ENCODE peak calls at places on chromosomes 5 and 9, in six cellular contexts. Q is K562, J is GM12891, A is GM12878, E is H1, I is HepG2. D is an unnamed sample.

GRCh38 chr9:98906273-98907040 is 37.2 kb upstream of the COL15A1 start:
- DNase-seq in Q (peak), J (no peak), A (no peak), E (no peak), I (no peak), D (no peak)

GRCh38 chr5:2702096-2702879 is 49.2 kb downstream of the IRX2 start:
- DNase-seq in Q (no peak), J (no peak), A (no peak), E (no peak), I (no peak), D (no peak)

GRCh38 chr9:109403116-109403515 is 82.3 kb upstream of the EPB41L4B start:
- DNase-seq in Q (no peak), J (no peak), A (no peak), E (no peak), I (no peak), D (no peak)

GRCh38 chr9:136713555-136713949 is 1.2 kb downstream of the DIPK1B start:
- DNase-seq in Q (no peak), J (no peak), A (no peak), E (no peak), I (no peak), D (no peak)

GRCh38 chr9:87290241-87290700 is 207.4 kb upstream of the DAPK1 start:
- DNase-seq in Q (no peak), J (no peak), A (no peak), E (no peak), I (no peak), D (no peak)

GRCh38 chr9:135857371-135857786 is 50.0 kb downstream of the CAMSAP1 start:
- DNase-seq in Q (no peak), J (no peak), A (no peak), E (no peak), I (no peak), D (no peak)

GRCh38 chr9:4508907-4509589 is 18.8 kb downstream of the SLC1A1 start:
- DNase-seq in Q (no peak), J (no peak), A (no peak), E (no peak), I (no peak), D (no peak)

GRCh38 chr5:35442916-35443639 is 174.6 kb upstream of the SPEF2 start:
- DNase-seq in Q (no peak), J (no peak), A (no peak), E (no peak), I (peak), D (no peak)

GRCh38 chr5:39461007-39461682 is 36.4 kb upstream of the DAB2 start:
- DNase-seq in Q (no peak), J (peak), A (peak), E (no peak), I (no peak), D (no peak)

GRCh38 chr5:116271432-116271831 is 186.6 kb downstream of the COMMD10 start:
- DNase-seq in Q (no peak), J (no peak), A (no peak), E (no peak), I (no peak), D (no peak)

GRCh38 chr9:35759795-35760194 is 5.7 kb upstream of the MSMP start:
- DNase-seq in Q (no peak), J (no peak), A (no peak), E (no peak), I (no peak), D (no peak)

GRCh38 chr9:35756275-35756742 is 2.2 kb upstream of the MSMP start:
- DNase-seq in Q (no peak), J (no peak), A (no peak), E (peak), I (no peak), D (no peak)

GRCh38 chr9:35756743-35757526 is 2.9 kb upstream of the MSMP start:
- DNase-seq in Q (peak), J (peak), A (no peak), E (peak), I (peak), D (peak)

GRCh38 chr9:35758475-35759050 is 4.5 kb upstream of the MSMP start:
- DNase-seq in Q (no peak), J (no peak), A (no peak), E (no peak), I (no peak), D (no peak)

DNA sequence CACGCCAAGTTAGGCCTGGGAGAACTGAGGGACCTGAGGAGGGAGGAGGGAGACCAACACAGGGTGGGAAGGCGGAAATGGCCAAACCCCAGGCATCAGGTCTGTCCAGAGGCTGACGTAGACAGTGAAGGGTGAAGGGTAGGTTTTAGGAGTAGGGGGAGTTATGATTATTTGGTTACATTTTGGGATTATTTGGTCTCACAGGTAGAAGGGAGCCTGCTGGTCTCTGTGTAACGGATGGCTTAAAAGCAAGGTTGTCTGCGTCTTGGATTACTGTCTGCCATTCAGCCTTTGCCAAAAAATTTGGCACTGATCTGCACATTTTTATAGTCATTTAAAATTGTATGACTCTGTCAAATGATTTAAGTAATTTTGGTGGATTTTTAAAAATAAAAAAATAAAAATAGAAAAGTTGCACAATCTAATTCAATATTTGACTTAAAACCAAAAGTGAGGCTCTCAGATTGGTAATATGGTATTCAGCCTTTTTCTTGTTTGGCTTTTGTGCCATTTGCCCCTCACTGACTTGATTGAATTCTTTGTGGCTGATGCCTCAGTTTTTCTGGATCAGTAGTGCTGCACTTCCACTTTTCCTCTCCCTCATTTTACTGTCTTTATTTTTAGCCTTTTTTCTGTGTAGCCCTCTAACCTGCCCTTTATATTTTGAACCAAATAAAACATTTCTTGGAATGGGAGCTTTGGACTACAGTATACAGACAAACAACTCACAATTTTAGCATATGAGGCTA is 3.6 kb upstream of the MSMP start:
- DNase-seq in Q (peak), J (peak), A (no peak), E (no peak), I (peak), D (no peak)
- TF ChIP-seq POLR2A in Q (peak), J (peak), A (no peak), E (no peak), I (no peak), D (peak)

GRCh38 chr5:135857630-135858311 is 23.3 kb downstream of the SLC25A48 start:
- DNase-seq in Q (no peak), J (no peak), A (no peak), E (no peak), I (no peak), D (no peak)
- TF ChIP-seq TAF1 in Q (no peak), J (no peak), A (no peak), E (no peak), I (no peak), D (no peak)

GRCh38 chr5:142356716-142357468 is 32.1 kb upstream of the SPRY4 start:
- DNase-seq in Q (peak), J (peak), A (peak), E (peak), I (peak), D (peak)
- TF ChIP-seq POLR2A in Q (peak), J (no peak), A (peak), E (no peak), I (peak), D (peak)

DNA sequence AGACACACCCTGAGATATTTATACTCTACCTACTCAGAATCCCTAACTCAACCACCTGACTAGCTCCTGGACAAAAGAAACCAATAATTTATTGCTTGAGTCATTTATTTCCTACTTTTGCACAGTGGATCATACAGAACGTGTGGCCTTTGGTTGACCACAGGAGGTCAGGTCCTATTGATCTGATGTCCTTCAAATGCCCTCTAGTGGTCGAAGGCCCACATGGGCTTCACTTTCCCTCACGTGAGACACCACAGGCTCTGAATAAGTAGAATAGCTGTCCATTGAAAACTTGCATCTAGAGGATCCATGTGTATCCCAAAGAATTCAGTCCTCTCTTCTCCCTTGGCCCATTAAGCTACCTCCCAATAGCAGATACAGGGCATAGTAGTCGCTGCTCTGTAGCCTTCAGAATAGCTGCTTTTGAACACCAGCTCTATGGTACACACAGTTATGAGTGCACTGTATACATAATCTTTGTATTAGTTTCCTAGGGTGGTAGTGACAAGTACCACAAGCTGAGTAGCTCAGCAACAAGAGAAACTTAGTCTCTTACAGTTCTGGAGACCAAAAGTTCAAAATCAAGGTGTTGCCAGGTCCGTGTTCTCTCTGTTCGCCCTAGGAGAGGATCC is 177.6 kb upstream of the SMARCA2 start:
- DNase-seq in Q (peak), J (peak), A (peak), E (peak), I (peak), D (peak)
- TF ChIP-seq TAF1 in Q (no peak), J (no peak), A (no peak), E (no peak), I (no peak), D (no peak)

DNA sequence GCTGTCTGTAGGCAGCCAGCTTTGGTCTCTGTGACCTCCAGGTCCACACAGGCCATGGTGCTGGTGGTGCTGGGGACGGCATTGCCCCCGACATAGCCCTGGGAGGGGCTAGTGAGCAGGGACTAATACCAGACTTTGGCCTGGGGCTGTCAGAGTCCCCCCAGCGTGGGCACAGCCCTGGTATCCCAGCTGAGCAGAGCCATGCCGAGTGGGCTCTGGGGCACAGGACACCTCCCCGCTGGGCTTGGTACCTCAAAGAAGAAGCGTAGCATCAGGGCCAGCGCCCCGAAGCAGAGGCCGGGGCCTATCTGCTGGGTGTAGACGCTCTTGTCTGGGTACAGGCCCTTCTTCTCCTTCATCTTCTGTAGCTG is 9.5 kb downstream of the MYMK start:
- DNase-seq in Q (no peak), J (no peak), A (no peak), E (no peak), I (no peak), D (no peak)
- TF ChIP-seq POLR2A in Q (no peak), J (no peak), A (no peak), E (no peak), I (no peak), D (no peak)

GRCh38 chr5:172442592-172442991 is 11.7 kb downstream of the SH3PXD2B start:
- DNase-seq in Q (no peak), J (no peak), A (no peak), E (no peak), I (no peak), D (no peak)
- TF ChIP-seq TAF1 in Q (no peak), J (no peak), A (no peak), E (no peak), I (no peak), D (no peak)

D was measured in GM12892.